ENCODE peak calls at places on chromosomes 2 and 18, in four cellular contexts. One of them, this sample, is unnamed.
A peak's percentile ranks its signal among the peaks of the same experiment; 100 is the strongest.

GRCh38 chr2:141392517-141393213 is 738.2 kb downstream of the LRP1B start:
- DNase-seq in stomach: no peak
- DNase-seq in H1: no peak
- DNase-seq in tibial nerve: no peak
- DNase-seq in this sample: no peak

GRCh38 chr2:147846382-147847081 is 1.7 kb downstream of the ACVR2A start:
- DNase-seq in stomach: no peak
- DNase-seq in tibial nerve: no peak
- DNase-seq in H1: no peak
- DNase-seq in this sample: no peak

GRCh38 chr2:236047886-236048540 is 120.2 kb downstream of the GBX2 start:
- DNase-seq in tibial nerve: no peak
- DNase-seq in H1: no peak
- DNase-seq in stomach: no peak
- DNase-seq in this sample: no peak

GRCh38 chr18:12048827-12049175 is 44.8 kb upstream of the ANKRD62 start:
- DNase-seq in stomach: no peak
- DNase-seq in tibial nerve: no peak
- DNase-seq in H1: no peak
- DNase-seq in this sample: no peak

GRCh38 chr2:240840435-240841060 is 20.5 kb upstream of the KIF1A start:
- DNase-seq in tibial nerve: peak; percentile 69
- DNase-seq in stomach: peak; percentile 60
- DNase-seq in H1: peak; percentile 46
- DNase-seq in this sample: peak; percentile 62

GRCh38 chr2:33077841-33078240 is 131.1 kb downstream of the LTBP1 start:
- DNase-seq in stomach: no peak
- DNase-seq in H1: no peak
- DNase-seq in tibial nerve: no peak
- DNase-seq in this sample: no peak

GRCh38 chr2:147588191-147588590 is 256.6 kb upstream of the ACVR2A start:
- DNase-seq in tibial nerve: no peak
- DNase-seq in stomach: no peak
- DNase-seq in H1: no peak
- DNase-seq in this sample: no peak

GRCh38 chr2:218999021-218999880 is 6.0 kb upstream of the CRYBA2 start:
- DNase-seq in stomach: no peak
- DNase-seq in tibial nerve: no peak
- DNase-seq in H1: no peak
- DNase-seq in this sample: no peak

GRCh38 chr2:130389783-130390182 is 33.9 kb downstream of the PTPN18 start:
- DNase-seq in stomach: no peak
- DNase-seq in tibial nerve: no peak
- DNase-seq in H1: no peak
- DNase-seq in this sample: no peak

GRCh38 chr2:130387804-130388203 is 31.9 kb downstream of the PTPN18 start:
- DNase-seq in stomach: no peak
- DNase-seq in tibial nerve: no peak
- DNase-seq in H1: no peak
- DNase-seq in this sample: no peak

GRCh38 chr2:130389363-130389762 is 33.5 kb downstream of the PTPN18 start:
- DNase-seq in stomach: no peak
- DNase-seq in H1: no peak
- DNase-seq in tibial nerve: no peak
- DNase-seq in this sample: no peak

GRCh38 chr2:130387071-130387400 is 31.2 kb downstream of the PTPN18 start:
- DNase-seq in tibial nerve: no peak
- DNase-seq in H1: no peak
- DNase-seq in stomach: no peak
- DNase-seq in this sample: no peak

DNA sequence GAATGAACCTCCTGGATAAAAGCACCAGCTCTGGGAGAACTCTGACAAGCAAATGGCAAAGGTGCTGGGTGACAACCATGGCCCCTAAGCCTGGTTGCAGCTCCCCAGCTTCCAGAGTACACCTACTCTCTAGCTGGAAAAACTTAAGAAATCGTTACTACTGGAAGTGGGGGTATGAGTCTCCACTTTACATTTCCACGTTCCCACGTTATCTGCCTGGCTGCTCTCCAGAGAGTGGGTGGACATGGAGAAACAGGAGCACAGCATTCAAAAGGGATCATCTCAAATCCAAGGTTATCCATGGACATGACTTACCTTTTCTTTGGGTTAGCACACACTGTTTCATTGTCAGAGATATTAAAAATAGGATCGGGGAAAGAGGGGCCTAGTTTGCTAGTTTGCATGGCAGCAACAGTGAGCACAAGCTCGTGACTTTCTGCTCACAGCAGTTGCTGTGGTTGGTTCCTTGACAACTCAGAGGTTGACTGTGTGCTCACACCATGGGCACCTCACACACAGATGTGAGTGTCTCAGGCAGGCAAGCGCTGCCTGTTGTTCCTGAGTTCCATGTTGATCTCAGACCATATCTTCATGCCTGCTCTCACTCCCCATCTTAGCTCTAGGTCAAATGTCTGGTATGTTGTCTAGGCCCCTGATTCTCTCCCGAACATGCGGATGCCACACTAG is 32.5 kb downstream of the PTPN18 start:
- DNase-seq in tibial nerve: no peak
- DNase-seq in stomach: no peak
- DNase-seq in H1: no peak
- DNase-seq in this sample: no peak
- H3K27ac ChIP-seq in tibial nerve: peak overlapping the region; percentile 50
- H3K27ac ChIP-seq in stomach: peak overlapping the region; percentile 49
- H3K27ac ChIP-seq in H1: no peak overlapping the region
- H3K27ac ChIP-seq in this sample: no peak overlapping the region

GRCh38 chr2:234999740-235000425 is 48.1 kb downstream of the SH3BP4 start:
- DNase-seq in stomach: peak; percentile 71
- DNase-seq in H1: no peak
- DNase-seq in tibial nerve: no peak
- DNase-seq in this sample: no peak

GRCh38 chr2:234998404-234999211 is 46.8 kb downstream of the SH3BP4 start:
- DNase-seq in stomach: peak; percentile 78
- DNase-seq in H1: no peak
- DNase-seq in tibial nerve: no peak
- DNase-seq in this sample: no peak

GRCh38 chr2:235001237-235002133 is 49.7 kb downstream of the SH3BP4 start:
- DNase-seq in H1: no peak
- DNase-seq in stomach: peak; percentile 57
- DNase-seq in tibial nerve: no peak
- DNase-seq in this sample: no peak

GRCh38 chr2:235002198-235003095 is 50.6 kb downstream of the SH3BP4 start:
- DNase-seq in tibial nerve: no peak
- DNase-seq in stomach: no peak
- DNase-seq in H1: no peak
- DNase-seq in this sample: no peak

GRCh38 chr2:235000426-235001236 is 48.8 kb downstream of the SH3BP4 start:
- DNase-seq in tibial nerve: no peak
- DNase-seq in H1: no peak
- DNase-seq in stomach: peak; percentile 73
- DNase-seq in this sample: no peak
- H3K4me1 ChIP-seq in tibial nerve: no peaks in the 10 kb centered on the region
- H3K4me1 ChIP-seq in H1: peaks cover 4% of the 10 kb centered on the region
- H3K4me1 ChIP-seq in stomach: peaks cover 71% of the 10 kb centered on the region
- H3K4me1 ChIP-seq in this sample: no peaks in the 10 kb centered on the region

GRCh38 chr2:81481242-81481993 is 1176.9 kb upstream of the LRRTM1 start:
- DNase-seq in H1: no peak
- DNase-seq in tibial nerve: no peak
- DNase-seq in stomach: no peak
- DNase-seq in this sample: no peak
- TF ChIP-seq POLR2A in H1: no peak
- TF ChIP-seq POLR2A in tibial nerve: no peak
- TF ChIP-seq POLR2A in stomach: no peak
- TF ChIP-seq POLR2A in this sample: no peak

GRCh38 chr2:68279691-68280090 is 27.4 kb upstream of the PPP3R1 start:
- DNase-seq in stomach: no peak
- DNase-seq in tibial nerve: no peak
- DNase-seq in H1: no peak
- DNase-seq in this sample: no peak

GRCh38 chr2:68282814-68283812 is 30.8 kb upstream of the PPP3R1 start:
- DNase-seq in stomach: no peak
- DNase-seq in H1: no peak
- DNase-seq in tibial nerve: no peak
- DNase-seq in this sample: no peak

GRCh38 chr2:68280316-68280715 is 28.0 kb upstream of the PPP3R1 start:
- DNase-seq in H1: no peak
- DNase-seq in tibial nerve: no peak
- DNase-seq in stomach: no peak
- DNase-seq in this sample: no peak

GRCh38 chr2:68281988-68282387 is 29.7 kb upstream of the PPP3R1 start:
- DNase-seq in tibial nerve: no peak
- DNase-seq in stomach: no peak
- DNase-seq in H1: no peak
- DNase-seq in this sample: no peak

GRCh38 chr2:68280846-68281245 is 28.5 kb upstream of the PPP3R1 start:
- DNase-seq in tibial nerve: no peak
- DNase-seq in stomach: no peak
- DNase-seq in H1: no peak
- DNase-seq in this sample: no peak
- H3K27ac ChIP-seq in tibial nerve: no peak overlapping the region
- H3K27ac ChIP-seq in stomach: no peak overlapping the region
- H3K27ac ChIP-seq in H1: no peak overlapping the region
- H3K27ac ChIP-seq in this sample: no peak overlapping the region

GRCh38 chr2:186749179-186749578 is 55.3 kb downstream of the FAM171B start:
- DNase-seq in H1: no peak
- DNase-seq in stomach: no peak
- DNase-seq in tibial nerve: no peak
- DNase-seq in this sample: peak; percentile 17

GRCh38 chr2:186748354-186748753 is 54.5 kb downstream of the FAM171B start:
- DNase-seq in stomach: no peak
- DNase-seq in H1: no peak
- DNase-seq in tibial nerve: no peak
- DNase-seq in this sample: no peak

GRCh38 chr2:186751078-186751477 is 57.2 kb downstream of the FAM171B start:
- DNase-seq in H1: no peak
- DNase-seq in tibial nerve: no peak
- DNase-seq in stomach: no peak
- DNase-seq in this sample: no peak

GRCh38 chr2:186755066-186755465 is 61.2 kb downstream of the FAM171B start:
- DNase-seq in H1: no peak
- DNase-seq in tibial nerve: no peak
- DNase-seq in stomach: no peak
- DNase-seq in this sample: no peak

GRCh38 chr2:186751790-186752189 is 57.9 kb downstream of the FAM171B start:
- DNase-seq in stomach: no peak
- DNase-seq in tibial nerve: no peak
- DNase-seq in H1: no peak
- DNase-seq in this sample: no peak
- H3K4me1 ChIP-seq in stomach: no peaks in the 10 kb centered on the region
- H3K4me1 ChIP-seq in tibial nerve: no peaks in the 10 kb centered on the region
- H3K4me1 ChIP-seq in H1: peaks cover 5% of the 10 kb centered on the region
- H3K4me1 ChIP-seq in this sample: no peaks in the 10 kb centered on the region